ENCODE peak calls at places on chromosome 3, in ten cellular contexts. V is NAMALWA; M is NCI-H460; J is neural crest cell; U is NCI-H748 treated with DMSO at 0.1 percent for 48 hours; Z is activated gamma-delta T cell treated with Interleukin-2 at 50 U/mL for 16 hours; I is CD4-positive, CD25-positive, alpha-beta regulatory T cell; B is HEK293T; Q is HFFc6; D is tibial artery. R is an unnamed sample.

GRCh38 chr3:46481636-46482035 is 16.1 kb upstream of the RTP3 start:
- DNase-seq in M (no peak), J (no peak), D (no peak), Q (no peak), Z (no peak), U (no peak), I (no peak), B (no peak), V (no peak), R (no peak)

GRCh38 chr3:139715736-139716135 is 38.0 kb upstream of the NMNAT3 start:
- DNase-seq in V (no peak), B (no peak), M (no peak), Q (no peak), I (no peak), U (no peak), D (no peak), J (no peak), Z (no peak), R (no peak)

GRCh38 chr3:12351145-12351544 is 62.3 kb downstream of the PPARG start:
- DNase-seq in V (no peak), B (no peak), Q (no peak), J (no peak), Z (no peak), D (peak; percentile 36), I (no peak), U (no peak), M (no peak), R (no peak)

GRCh38 chr3:46282696-46283095 is 40.4 kb downstream of the CCR3 start:
- DNase-seq in Q (no peak), U (no peak), V (no peak), Z (no peak), D (no peak), M (no peak), J (no peak), I (no peak), B (no peak), R (no peak)

GRCh38 chr3:155242342-155242741 is 51.1 kb downstream of the STRIT1 start:
- DNase-seq in M (no peak), D (no peak), U (no peak), B (no peak), V (no peak), Q (peak; percentile 56), J (no peak), Z (no peak), I (no peak), R (no peak)

GRCh38 chr3:39917060-39917773 is 107.8 kb downstream of the MYRIP start:
- DNase-seq in Q (peak; percentile 46), I (no peak), Z (no peak), J (no peak), U (no peak), D (no peak), B (no peak), M (peak; percentile 11), V (no peak), R (no peak)

GRCh38 chr3:182139627-182140357 is 428.1 kb downstream of the SOX2 start:
- DNase-seq in V (no peak), B (no peak), I (no peak), J (no peak), U (no peak), Z (no peak), D (no peak), Q (no peak), M (no peak), R (no peak)

GRCh38 chr3:42753757-42754156 is 19.3 kb downstream of the CCDC13 start:
- DNase-seq in Q (no peak), I (no peak), D (peak; percentile 12), J (no peak), V (no peak), Z (no peak), U (no peak), M (no peak), B (no peak), R (no peak)

GRCh38 chr3:178369006-178369405 is 167.2 kb upstream of the KCNMB2 start:
- DNase-seq in D (no peak), V (no peak), J (no peak), U (no peak), M (no peak), Q (no peak), Z (no peak), I (no peak), B (no peak), R (no peak)

GRCh38 chr3:15638891-15639262 is 37.3 kb downstream of the BTD start:
- DNase-seq in D (no peak), Q (peak; percentile 43), M (no peak), B (no peak), I (no peak), Z (no peak), V (no peak), U (no peak), J (no peak), R (no peak)

GRCh38 chr3:99084156-99084555 is 182.7 kb upstream of the DCBLD2 start:
- DNase-seq in Q (no peak), D (no peak), B (no peak), J (no peak), M (no peak), I (no peak), Z (no peak), U (no peak), V (no peak), R (no peak)

GRCh38 chr3:43892535-43892934 is 201.8 kb downstream of the ABHD5 start:
- DNase-seq in Z (no peak), J (no peak), I (no peak), Q (no peak), D (no peak), V (peak; percentile 84), U (peak; percentile 57), M (no peak), B (no peak), R (no peak)

GRCh38 chr3:64593350-64593749 is 94.5 kb downstream of the ADAMTS9 start:
- DNase-seq in D (no peak), Q (no peak), I (no peak), V (no peak), U (peak; percentile 15), M (no peak), Z (no peak), J (no peak), B (no peak), R (no peak)

GRCh38 chr3:79230254-79230653 is 537.5 kb downstream of the ROBO1 start:
- DNase-seq in Z (no peak), I (no peak), M (no peak), U (no peak), Q (no peak), J (no peak), V (no peak), B (no peak), D (no peak), R (no peak)

R was measured in heart right ventricle.